ENCODE peak calls at places on chromosomes 6 and 20, in six cellular contexts. H, N, X, C, Z and A are unnamed samples.

GRCh38 chr6:149867876-149868640 is 3.9 kb upstream of the LRP11 start:
- DNase-seq in H (no peak), N (no peak), X (no peak), C (no peak), Z (peak; percentile 33), A (peak; percentile 25)

GRCh38 chr20:33415948-33416347 is 14.6 kb upstream of the CDK5RAP1 start:
- DNase-seq in H (no peak), N (peak; percentile 26), X (peak; percentile 43), C (peak; percentile 50), Z (peak; percentile 54), A (peak; percentile 63)

GRCh38 chr6:11217360-11218076 is 14.9 kb downstream of the NEDD9 start:
- DNase-seq in H (no peak), N (no peak), X (peak; percentile 74), C (no peak), Z (no peak), A (no peak)

GRCh38 chr6:22826961-22827360 is 257.6 kb downstream of the HDGFL1 start:
- DNase-seq in H (no peak), N (no peak), X (peak; percentile 27), C (no peak), Z (no peak), A (no peak)

GRCh38 chr6:3542032-3542640 is 85.3 kb upstream of the SLC22A23 start:
- DNase-seq in H (no peak), N (no peak), X (no peak), C (no peak), Z (no peak), A (no peak)

GRCh38 chr6:111263837-111264236 is 176.5 kb downstream of the SLC16A10 start:
- DNase-seq in H (no peak), N (no peak), X (no peak), C (no peak), Z (peak; percentile 56), A (peak; percentile 51)

GRCh38 chr6:52537001-52537753 is 39.7 kb downstream of the TRAM2 start:
- DNase-seq in H (no peak), N (no peak), X (no peak), C (no peak), Z (no peak), A (no peak)

GRCh38 chr6:3561745-3562144 is 104.9 kb upstream of the SLC22A23 start:
- DNase-seq in H (no peak), N (no peak), X (peak; percentile 43), C (peak; percentile 39), Z (peak; percentile 42), A (peak; percentile 35)

GRCh38 chr6:157459327-157459726 is 78.3 kb downstream of the ZDHHC14 start:
- DNase-seq in H (no peak), N (no peak), X (no peak), C (no peak), Z (no peak), A (no peak)

GRCh38 chr6:131135244-131136020 is at the start of gene AKAP7:
- DNase-seq in H (peak; percentile 65), N (peak; percentile 79), X (peak; percentile 74), C (peak; percentile 85), Z (peak; percentile 77), A (peak; percentile 73)

GRCh38 chr6:99836471-99836870 is 157.6 kb downstream of the MCHR2 start:
- DNase-seq in H (no peak), N (no peak), X (peak; percentile 13), C (no peak), Z (no peak), A (no peak)

GRCh38 chr6:44508646-44509045 is 121.1 kb downstream of the CDC5L start:
- DNase-seq in H (no peak), N (no peak), X (no peak), C (no peak), Z (no peak), A (peak; percentile 51)

GRCh38 chr20:41380551-41381262 is 14.1 kb upstream of the EMILIN3 start:
- DNase-seq in H (no peak), N (no peak), X (no peak), C (no peak), Z (no peak), A (no peak)

GRCh38 chr20:3768342-3769130 is 983 bp upstream of the ADISSP start:
- DNase-seq in H (no peak), N (peak; percentile 69), X (peak; percentile 90), C (peak; percentile 87), Z (peak; percentile 73), A (peak; percentile 79)

GRCh38 chr6:42260972-42261371 is 43.3 kb upstream of the MRPS10 start:
- DNase-seq in H (no peak), N (peak; percentile 26), X (no peak), C (peak; percentile 34), Z (peak; percentile 27), A (no peak)

GRCh38 chr6:7129784-7130569 is 22.2 kb downstream of the RREB1 start:
- DNase-seq in H (no peak), N (no peak), X (no peak), C (no peak), Z (no peak), A (peak; percentile 66)

GRCh38 chr6:125363010-125363359 is 61.2 kb upstream of the HDDC2 start:
- DNase-seq in H (no peak), N (no peak), X (no peak), C (no peak), Z (no peak), A (peak; percentile 61)

GRCh38 chr6:90860822-90861601 is 274.1 kb upstream of the MAP3K7 start:
- DNase-seq in H (no peak), N (no peak), X (peak; percentile 6), C (peak; percentile 21), Z (peak; percentile 1), A (peak; percentile 7)

GRCh38 chr6:149247385-149247763 is 70.1 kb upstream of the TAB2 start:
- DNase-seq in H (no peak), N (no peak), X (no peak), C (no peak), Z (no peak), A (no peak)

GRCh38 chr6:90460067-90460466 is 126.8 kb downstream of the MAP3K7 start:
- DNase-seq in H (no peak), N (no peak), X (no peak), C (no peak), Z (no peak), A (no peak)

GRCh38 chr6:87789198-87789899 is 87.3 kb upstream of the AKIRIN2 start:
- DNase-seq in H (no peak), N (no peak), X (peak; percentile 90), C (no peak), Z (peak; percentile 86), A (peak; percentile 74)

GRCh38 chr20:63587256-63587655 is 13.2 kb upstream of the HELZ2 start:
- DNase-seq in H (no peak), N (no peak), X (no peak), C (no peak), Z (no peak), A (no peak)

GRCh38 chr20:6768228-6769185 is 1.0 kb downstream of the BMP2 start:
- DNase-seq in H (peak; percentile 20), N (peak; percentile 13), X (peak; percentile 15), C (peak; percentile 37), Z (peak; percentile 34), A (peak; percentile 56)

GRCh38 chr6:125749112-125749863 is at the start of gene HEY2:
- DNase-seq in H (peak; percentile 92), N (peak; percentile 81), X (peak; percentile 80), C (peak; percentile 98), Z (peak; percentile 87), A (peak; percentile 85)

GRCh38 chr6:14072084-14072483 is 45.5 kb upstream of the CD83 start:
- DNase-seq in H (no peak), N (no peak), X (no peak), C (no peak), Z (no peak), A (no peak)

GRCh38 chr6:89596056-89596455 is 42.5 kb downstream of the LYRM2 start:
- DNase-seq in H (no peak), N (no peak), X (no peak), C (no peak), Z (no peak), A (no peak)

GRCh38 chr6:28923318-28924102 is at the start of gene TRIM27:
- DNase-seq in H (peak; percentile 71), N (peak; percentile 83), X (peak; percentile 85), C (peak; percentile 96), Z (peak; percentile 78), A (peak; percentile 87)
- TF ChIP-seq CTCF in H (peak; percentile 50), N (no peak), X (no peak), C (no peak), Z (no peak), A (no peak)

DNA sequence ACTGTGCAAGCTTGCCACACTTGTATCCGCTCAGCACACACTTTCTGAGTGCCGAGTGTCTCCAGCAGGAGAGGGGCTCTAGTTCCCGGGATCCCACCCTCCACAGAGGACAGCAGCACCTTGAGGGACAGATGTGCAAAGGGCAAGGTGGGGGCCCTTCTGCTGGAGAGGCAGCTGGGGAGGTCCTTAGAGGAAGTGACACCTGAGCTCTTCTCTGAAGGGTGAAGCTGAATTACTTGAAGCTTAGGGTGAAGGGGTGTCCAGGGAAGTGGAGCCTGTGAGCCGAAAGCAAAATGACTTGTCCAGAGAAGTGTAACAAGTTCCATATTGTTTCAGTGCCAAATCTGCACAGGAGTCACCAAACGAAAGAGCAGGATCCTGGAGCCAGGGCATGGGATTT is 136.3 kb upstream of the DUSP22 start:
- DNase-seq in H (no peak), N (no peak), X (no peak), C (no peak), Z (no peak), A (no peak)
- TF ChIP-seq CTCF in H (no peak), N (no peak), X (no peak), C (no peak), Z (no peak), A (no peak)

DNA sequence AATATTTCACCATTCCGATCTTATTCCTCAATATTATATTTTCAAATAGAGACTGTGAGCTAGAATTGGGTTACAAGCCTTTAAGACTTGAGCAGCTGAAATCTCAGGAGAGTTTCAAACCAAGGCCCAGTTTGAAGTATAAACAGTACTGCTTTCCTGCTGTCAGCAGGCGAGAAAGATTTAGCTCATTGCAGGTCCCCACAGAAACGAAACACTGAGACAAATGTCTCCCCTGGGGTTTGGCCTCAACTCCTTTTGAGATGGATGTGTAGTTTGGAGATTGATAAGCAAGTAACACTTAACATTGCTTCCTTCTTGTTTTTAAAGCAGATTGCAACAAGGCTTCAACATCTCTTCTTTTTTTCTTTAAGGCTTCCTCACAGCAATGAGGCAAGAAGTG is 22.4 kb upstream of the GLP1R start:
- DNase-seq in H (no peak), N (no peak), X (no peak), C (no peak), Z (no peak), A (no peak)
- TF ChIP-seq CTCF in H (no peak), N (no peak), X (no peak), C (no peak), Z (no peak), A (no peak)

GRCh38 chr6:31717499-31718222 is 2.5 kb downstream of the LY6G6D start:
- DNase-seq in H (no peak), N (no peak), X (no peak), C (peak; percentile 25), Z (no peak), A (no peak)
- TF ChIP-seq CTCF in H (no peak), N (no peak), X (no peak), C (no peak), Z (no peak), A (no peak)